ENCODE peak calls at places on chromosomes 4 and X, in five cellular contexts. One of them, this sample, is unnamed.

GRCh38 chrX:91039777-91040176 is 394.9 kb upstream of the PABPC5 start:
- DNase-seq in RWPE1: no peak
- DNase-seq in lower lobe of right lung: no peak
- DNase-seq in lower leg skin: no peak
- DNase-seq in Peyer's patch: no peak
- DNase-seq in this sample: no peak

GRCh38 chr4:181261279-181261678 is 981.9 kb upstream of the TENM3 start:
- DNase-seq in lower lobe of right lung: no peak
- DNase-seq in lower leg skin: no peak
- DNase-seq in Peyer's patch: no peak
- DNase-seq in RWPE1: no peak
- DNase-seq in this sample: no peak

GRCh38 chr4:65646136-65646535 is 24.2 kb downstream of the EPHA5 start:
- DNase-seq in RWPE1: no peak
- DNase-seq in Peyer's patch: no peak
- DNase-seq in lower leg skin: no peak
- DNase-seq in lower lobe of right lung: no peak
- DNase-seq in this sample: no peak

GRCh38 chrX:115582871-115583729 is 22.1 kb downstream of the PLS3 start:
- DNase-seq in lower leg skin: no peak
- DNase-seq in lower lobe of right lung: peak; percentile 50
- DNase-seq in RWPE1: no peak
- DNase-seq in Peyer's patch: no peak
- DNase-seq in this sample: no peak

GRCh38 chr4:83369825-83370639 is 35.4 kb upstream of the HPSE start:
- DNase-seq in lower lobe of right lung: no peak
- DNase-seq in Peyer's patch: no peak
- DNase-seq in lower leg skin: no peak
- DNase-seq in RWPE1: no peak
- DNase-seq in this sample: no peak

GRCh38 chrX:121854614-121854911 is 807.2 kb downstream of the GLUD2 start:
- DNase-seq in RWPE1: no peak
- DNase-seq in lower lobe of right lung: no peak
- DNase-seq in Peyer's patch: no peak
- DNase-seq in lower leg skin: no peak
- DNase-seq in this sample: no peak

GRCh38 chrX:1323315-1323714 is 13.3 kb upstream of the IL3RA start:
- DNase-seq in lower leg skin: no peak
- DNase-seq in RWPE1: no peak
- DNase-seq in Peyer's patch: no peak
- DNase-seq in lower lobe of right lung: peak; percentile 71
- DNase-seq in this sample: no peak

GRCh38 chr4:186227221-186227620 is at the start of gene KLKB1:
- DNase-seq in lower leg skin: no peak
- DNase-seq in RWPE1: no peak
- DNase-seq in lower lobe of right lung: no peak
- DNase-seq in Peyer's patch: no peak
- DNase-seq in this sample: no peak

GRCh38 chrX:72282302-72282701 is 5.3 kb upstream of the RPS4X start:
- DNase-seq in lower lobe of right lung: no peak
- DNase-seq in Peyer's patch: no peak
- DNase-seq in lower leg skin: no peak
- DNase-seq in RWPE1: no peak
- DNase-seq in this sample: no peak

GRCh38 chr4:16034010-16034829 is 49.6 kb downstream of the PROM1 start:
- DNase-seq in Peyer's patch: no peak
- DNase-seq in lower leg skin: no peak
- DNase-seq in lower lobe of right lung: no peak
- DNase-seq in RWPE1: no peak
- DNase-seq in this sample: peak; percentile 97

GRCh38 chr4:172546782-172547181 is 621.8 kb upstream of the GALNT7 start:
- DNase-seq in RWPE1: no peak
- DNase-seq in lower leg skin: no peak
- DNase-seq in lower lobe of right lung: no peak
- DNase-seq in Peyer's patch: no peak
- DNase-seq in this sample: no peak

GRCh38 chrX:154334496-154334895 is 38.9 kb downstream of the TKTL1 start:
- DNase-seq in RWPE1: no peak
- DNase-seq in Peyer's patch: no peak
- DNase-seq in lower lobe of right lung: no peak
- DNase-seq in lower leg skin: no peak
- DNase-seq in this sample: no peak

GRCh38 chrX:74537011-74537390 is 77.4 kb downstream of the RLIM start:
- DNase-seq in lower lobe of right lung: no peak
- DNase-seq in RWPE1: no peak
- DNase-seq in lower leg skin: no peak
- DNase-seq in Peyer's patch: no peak
- DNase-seq in this sample: no peak

GRCh38 chrX:44422631-44423030 is 79.2 kb upstream of the EFHC2 start:
- DNase-seq in lower leg skin: no peak
- DNase-seq in Peyer's patch: no peak
- DNase-seq in lower lobe of right lung: no peak
- DNase-seq in RWPE1: no peak
- DNase-seq in this sample: no peak

GRCh38 chr4:184376136-184376838 is 98.1 kb downstream of the IRF2 start:
- DNase-seq in Peyer's patch: no peak
- DNase-seq in lower leg skin: no peak
- DNase-seq in lower lobe of right lung: no peak
- DNase-seq in RWPE1: no peak
- DNase-seq in this sample: no peak

GRCh38 chr4:150997141-150997540 is 17.9 kb downstream of the LRBA start:
- DNase-seq in Peyer's patch: no peak
- DNase-seq in lower lobe of right lung: no peak
- DNase-seq in RWPE1: no peak
- DNase-seq in lower leg skin: no peak
- DNase-seq in this sample: no peak

GRCh38 chrX:38654302-38654701 is 93.0 kb downstream of the TSPAN7 start:
- DNase-seq in lower leg skin: no peak
- DNase-seq in lower lobe of right lung: no peak
- DNase-seq in RWPE1: peak; percentile 3
- DNase-seq in Peyer's patch: no peak
- DNase-seq in this sample: no peak

GRCh38 chr4:161359491-161359890 is 804.3 kb downstream of the FSTL5 start:
- DNase-seq in RWPE1: no peak
- DNase-seq in lower lobe of right lung: no peak
- DNase-seq in lower leg skin: no peak
- DNase-seq in Peyer's patch: no peak
- DNase-seq in this sample: no peak

GRCh38 chr4:86496094-86497060 is 97.7 kb upstream of the PTPN13 start:
- DNase-seq in Peyer's patch: no peak
- DNase-seq in RWPE1: peak; percentile 70
- DNase-seq in lower leg skin: peak; percentile 35
- DNase-seq in lower lobe of right lung: no peak
- DNase-seq in this sample: peak; percentile 69

GRCh38 chr4:110196871-110197420 is 1.5 kb downstream of the ELOVL6 start:
- DNase-seq in lower leg skin: peak; percentile 29
- DNase-seq in Peyer's patch: peak; percentile 81
- DNase-seq in RWPE1: peak; percentile 45
- DNase-seq in lower lobe of right lung: no peak
- DNase-seq in this sample: no peak

GRCh38 chrX:123138473-123138872 is 45.6 kb upstream of the GRIA3 start:
- DNase-seq in RWPE1: peak; percentile 0
- DNase-seq in lower lobe of right lung: no peak
- DNase-seq in Peyer's patch: no peak
- DNase-seq in lower leg skin: no peak
- DNase-seq in this sample: peak; percentile 29

GRCh38 chr4:107379054-107379869 is 340.8 kb downstream of the PAPSS1 start:
- DNase-seq in lower leg skin: no peak
- DNase-seq in Peyer's patch: no peak
- DNase-seq in RWPE1: peak; percentile 40
- DNase-seq in lower lobe of right lung: no peak
- DNase-seq in this sample: no peak
- TF ChIP-seq CTCF in lower leg skin: no peak
- TF ChIP-seq CTCF in Peyer's patch: no peak
- TF ChIP-seq CTCF in RWPE1: no peak
- TF ChIP-seq CTCF in lower lobe of right lung: no peak
- TF ChIP-seq CTCF in this sample: no peak

GRCh38 chr4:56613101-56613862 is 67.8 kb downstream of the HOPX start:
- DNase-seq in RWPE1: peak; percentile 62
- DNase-seq in lower lobe of right lung: no peak
- DNase-seq in lower leg skin: peak; percentile 48
- DNase-seq in Peyer's patch: no peak
- DNase-seq in this sample: peak; percentile 98
- TF ChIP-seq CTCF in RWPE1: no peak
- TF ChIP-seq CTCF in lower lobe of right lung: no peak
- TF ChIP-seq CTCF in lower leg skin: no peak
- TF ChIP-seq CTCF in Peyer's patch: no peak
- TF ChIP-seq CTCF in this sample: no peak

GRCh38 chr4:148574502-148574901 is 132.3 kb upstream of the NR3C2 start:
- DNase-seq in lower leg skin: no peak
- DNase-seq in lower lobe of right lung: no peak
- DNase-seq in RWPE1: no peak
- DNase-seq in Peyer's patch: no peak
- DNase-seq in this sample: peak; percentile 29
- TF ChIP-seq CTCF in lower leg skin: no peak
- TF ChIP-seq CTCF in lower lobe of right lung: no peak
- TF ChIP-seq CTCF in RWPE1: no peak
- TF ChIP-seq CTCF in Peyer's patch: no peak
- TF ChIP-seq CTCF in this sample: no peak

GRCh38 chrX:130120746-130121504 is 10.6 kb upstream of the ELF4 start:
- DNase-seq in Peyer's patch: peak; percentile 78
- DNase-seq in RWPE1: peak; percentile 70
- DNase-seq in lower lobe of right lung: peak; percentile 77
- DNase-seq in lower leg skin: peak; percentile 72
- DNase-seq in this sample: no peak
- TF ChIP-seq CTCF in Peyer's patch: peak; percentile 74
- TF ChIP-seq CTCF in RWPE1: peak; percentile 71
- TF ChIP-seq CTCF in lower lobe of right lung: peak; percentile 69
- TF ChIP-seq CTCF in lower leg skin: peak; percentile 18
- TF ChIP-seq CTCF in this sample: peak; percentile 53

GRCh38 chrX:117510453-117510852 is 606.2 kb downstream of the KLHL13 start:
- DNase-seq in RWPE1: peak; percentile 2
- DNase-seq in lower leg skin: no peak
- DNase-seq in Peyer's patch: no peak
- DNase-seq in lower lobe of right lung: no peak
- DNase-seq in this sample: no peak
- TF ChIP-seq CTCF in RWPE1: no peak
- TF ChIP-seq CTCF in lower leg skin: no peak
- TF ChIP-seq CTCF in Peyer's patch: no peak
- TF ChIP-seq CTCF in lower lobe of right lung: no peak
- TF ChIP-seq CTCF in this sample: peak; percentile 49

DNA sequence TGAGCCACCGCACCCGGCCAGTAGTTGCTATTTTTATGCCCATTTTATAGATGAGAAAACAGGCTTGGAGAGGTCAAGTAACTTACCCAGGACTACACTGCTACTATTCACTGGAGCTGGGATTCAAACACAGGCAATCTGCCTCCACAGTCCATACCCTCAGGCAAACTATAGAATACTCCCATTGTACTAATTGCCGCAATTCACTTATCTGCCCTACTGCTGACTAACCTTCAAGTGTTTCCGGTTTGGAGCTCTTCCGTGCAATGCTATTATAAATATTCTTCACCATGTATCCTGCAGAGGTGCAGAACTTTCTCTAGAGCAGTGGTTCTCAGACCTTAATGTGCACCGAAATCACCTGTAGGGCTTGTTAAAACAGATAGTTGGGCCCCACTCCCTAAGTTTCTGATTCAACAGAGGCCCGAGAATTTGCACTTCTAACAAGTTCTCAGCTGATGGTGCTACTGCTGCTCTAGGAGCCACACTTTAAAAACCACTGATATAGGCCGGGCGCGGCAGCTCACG is 1.9 kb upstream of the G3BP2 start:
- DNase-seq in lower leg skin: no peak
- DNase-seq in Peyer's patch: no peak
- DNase-seq in RWPE1: no peak
- DNase-seq in lower lobe of right lung: no peak
- DNase-seq in this sample: no peak
- TF ChIP-seq CTCF in lower leg skin: no peak
- TF ChIP-seq CTCF in Peyer's patch: no peak
- TF ChIP-seq CTCF in RWPE1: no peak
- TF ChIP-seq CTCF in lower lobe of right lung: no peak
- TF ChIP-seq CTCF in this sample: no peak

DNA sequence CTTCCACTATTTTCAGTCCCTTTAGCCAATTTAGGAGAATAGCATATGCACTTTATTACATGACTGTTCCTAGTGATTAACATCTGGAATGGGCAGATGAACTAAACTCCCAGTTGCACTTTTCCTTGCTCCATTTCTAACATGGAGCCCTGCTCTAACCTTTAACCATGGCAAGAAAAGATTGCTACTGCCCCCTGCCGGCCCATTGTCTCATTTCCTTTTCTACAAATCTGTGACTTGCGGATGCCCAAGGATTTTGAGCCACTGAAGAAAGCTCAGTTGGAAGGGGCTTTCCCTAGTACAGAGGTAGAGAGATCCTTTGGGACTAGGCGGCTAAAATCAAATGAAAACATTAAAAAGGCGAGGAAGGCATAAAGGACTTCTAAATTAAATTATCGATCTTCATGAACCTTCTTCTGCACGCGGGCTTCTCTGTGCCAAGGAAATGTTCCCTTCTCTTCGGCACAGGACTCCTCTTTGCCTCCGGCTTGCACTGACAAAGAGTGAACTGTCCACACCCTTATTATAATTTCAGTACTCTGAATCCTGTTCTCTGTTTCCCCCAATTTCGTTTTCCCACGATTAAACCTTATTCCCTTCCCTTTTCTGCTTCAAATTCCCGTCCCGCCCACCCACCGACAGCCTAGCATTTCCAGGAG is 578 bp upstream of the GLRA2 start:
- DNase-seq in lower lobe of right lung: peak; percentile 32
- DNase-seq in lower leg skin: peak; percentile 26
- DNase-seq in RWPE1: peak; percentile 16
- DNase-seq in Peyer's patch: peak; percentile 63
- DNase-seq in this sample: no peak
- TF ChIP-seq CTCF in lower lobe of right lung: peak; percentile 31
- TF ChIP-seq CTCF in lower leg skin: no peak
- TF ChIP-seq CTCF in RWPE1: no peak
- TF ChIP-seq CTCF in Peyer's patch: peak; percentile 61
- TF ChIP-seq CTCF in this sample: peak; percentile 58

GRCh38 chr4:81052119-81053068 is 21.9 kb downstream of the BMP3 start:
- DNase-seq in RWPE1: peak; percentile 27
- DNase-seq in Peyer's patch: peak; percentile 70
- DNase-seq in lower leg skin: no peak
- DNase-seq in lower lobe of right lung: peak; percentile 63
- DNase-seq in this sample: no peak
- TF ChIP-seq CTCF in RWPE1: peak; percentile 60
- TF ChIP-seq CTCF in Peyer's patch: peak; percentile 77
- TF ChIP-seq CTCF in lower leg skin: no peak
- TF ChIP-seq CTCF in lower lobe of right lung: peak; percentile 58
- TF ChIP-seq CTCF in this sample: peak; percentile 93

DNA sequence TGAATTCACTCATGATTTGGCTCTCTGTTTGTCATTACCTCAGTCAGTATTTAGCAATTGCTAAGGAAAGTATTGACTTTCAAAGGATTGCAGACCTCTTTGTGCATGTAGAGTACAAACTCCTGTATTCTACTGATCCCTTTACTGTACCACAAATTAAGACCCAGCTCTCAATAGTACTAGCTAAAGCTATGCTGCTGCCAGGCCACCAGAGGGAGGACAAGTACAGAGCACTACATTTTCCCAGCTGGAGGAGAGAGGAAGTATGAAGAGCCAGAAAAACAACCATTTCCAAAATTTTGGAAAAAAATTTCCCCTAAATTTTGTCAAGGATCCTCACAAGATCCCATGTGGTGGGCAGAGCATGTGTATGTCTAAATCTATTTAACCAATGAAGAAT is 175.0 kb upstream of the MTMR8 start:
- DNase-seq in RWPE1: no peak
- DNase-seq in lower leg skin: no peak
- DNase-seq in lower lobe of right lung: no peak
- DNase-seq in Peyer's patch: no peak
- DNase-seq in this sample: no peak
- TF ChIP-seq CTCF in RWPE1: no peak
- TF ChIP-seq CTCF in lower leg skin: no peak
- TF ChIP-seq CTCF in lower lobe of right lung: no peak
- TF ChIP-seq CTCF in Peyer's patch: no peak
- TF ChIP-seq CTCF in this sample: no peak